ENCODE peak calls at places on chromosomes 16 and 17, in nine cellular contexts. C is psoas muscle, S is astrocyte of the spinal cord, T is NB4, L is mammary epithelial cell, O is tibial artery, E is Peyer's patch, P is MCF 10A, H is fibroblast of lung. Z is an unnamed sample.

GRCh38 chr16:7025616-7026190 is 306.9 kb upstream of the RBFOX1 start:
- DNase-seq in C (peak; percentile 74), S (no peak), T (peak; percentile 65), L (no peak), O (no peak), E (peak; percentile 71), P (peak; percentile 6), H (no peak), Z (peak; percentile 85)

GRCh38 chr16:381788-382717 is at the start of gene PGAP6:
- DNase-seq in C (peak; percentile 85), S (no peak), T (peak; percentile 58), L (no peak), O (peak; percentile 86), E (peak; percentile 83), P (peak; percentile 41), H (peak; percentile 49), Z (no peak)

GRCh38 chr17:55432358-55433028 is 10.9 kb upstream of the MMD start:
- DNase-seq in C (no peak), S (no peak), T (no peak), L (peak; percentile 65), O (no peak), E (no peak), P (no peak), H (no peak), Z (no peak)

GRCh38 chr16:30351586-30352419 is 3.3 kb downstream of the CD2BP2 start:
- DNase-seq in C (peak; percentile 92), S (peak; percentile 93), T (no peak), L (peak; percentile 37), O (peak; percentile 93), E (peak; percentile 67), P (peak; percentile 98), H (peak; percentile 96), Z (no peak)

GRCh38 chr17:35788504-35788998 is 6.9 kb downstream of the MMP28 start:
- DNase-seq in C (no peak), S (peak; percentile 89), T (no peak), L (peak; percentile 98), O (peak; percentile 64), E (no peak), P (peak; percentile 95), H (peak; percentile 94), Z (no peak)

GRCh38 chr17:61400058-61400785 is 579 bp downstream of the TBX2 start:
- DNase-seq in C (no peak), S (no peak), T (no peak), L (peak; percentile 27), O (peak; percentile 70), E (no peak), P (peak; percentile 43), H (peak; percentile 58), Z (no peak)

GRCh38 chr17:31856750-31857149 is 2.3 kb downstream of the COPRS start:
- DNase-seq in C (no peak), S (no peak), T (no peak), L (no peak), O (no peak), E (no peak), P (no peak), H (no peak), Z (no peak)

GRCh38 chr17:61312406-61313295 is 87.0 kb upstream of the TBX2 start:
- DNase-seq in C (no peak), S (no peak), T (no peak), L (no peak), O (no peak), E (no peak), P (no peak), H (no peak), Z (no peak)

GRCh38 chr16:72637306-72637705 is 410.6 kb downstream of the ZFHX3 start:
- DNase-seq in C (no peak), S (peak; percentile 58), T (no peak), L (peak; percentile 70), O (no peak), E (no peak), P (peak; percentile 87), H (peak; percentile 79), Z (no peak)

GRCh38 chr17:5587431-5588032 is 3.2 kb upstream of the NLRP1 start:
- DNase-seq in C (no peak), S (peak; percentile 74), T (peak; percentile 72), L (peak; percentile 62), O (no peak), E (peak; percentile 77), P (peak; percentile 89), H (peak; percentile 83), Z (no peak)

GRCh38 chr16:20918486-20919239 is 18.1 kb downstream of the LYRM1 start:
- DNase-seq in C (peak; percentile 75), S (peak; percentile 76), T (no peak), L (peak; percentile 47), O (no peak), E (no peak), P (peak; percentile 77), H (peak; percentile 81), Z (no peak)

DNA sequence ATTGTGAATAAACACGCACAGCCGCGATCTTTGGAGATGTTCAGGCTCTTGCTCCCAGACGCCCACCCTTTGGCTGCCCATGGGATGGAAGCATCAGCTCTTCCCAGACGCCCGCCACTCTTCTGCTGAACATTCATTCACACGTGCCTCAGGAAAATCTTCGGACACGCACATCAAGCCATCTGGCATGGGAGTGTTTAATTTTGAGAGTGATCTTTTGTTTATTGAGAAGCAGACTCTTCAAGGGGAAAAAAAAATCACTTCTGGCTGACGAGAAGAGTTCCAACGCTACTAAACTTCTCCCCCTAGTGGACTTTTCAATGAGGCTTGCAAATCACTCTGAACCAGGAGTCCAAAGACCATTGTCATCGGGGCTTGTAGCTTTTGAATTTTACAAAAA is 62.0 kb upstream of the NUDT7 start:
- DNase-seq in C (no peak), S (peak; percentile 60), T (peak; percentile 24), L (peak; percentile 33), O (no peak), E (no peak), P (peak; percentile 53), H (peak; percentile 73), Z (no peak)
- TF ChIP-seq CTCF in C (peak; percentile 38), S (peak; percentile 82), T (no peak), L (peak; percentile 42), O (peak; percentile 58), E (peak; percentile 20), P (peak; percentile 55), H (peak; percentile 77), Z (peak; percentile 74)

GRCh38 chr17:33052856-33053255 is 61.2 kb downstream of the SPACA3 start:
- DNase-seq in C (no peak), S (no peak), T (no peak), L (peak; percentile 43), O (no peak), E (no peak), P (no peak), H (no peak), Z (no peak)

GRCh38 chr17:33053641-33054040 is 62.0 kb downstream of the SPACA3 start:
- DNase-seq in C (no peak), S (no peak), T (no peak), L (no peak), O (no peak), E (no peak), P (no peak), H (no peak), Z (no peak)

GRCh38 chr17:33050611-33051140 is 59.0 kb downstream of the SPACA3 start:
- DNase-seq in C (no peak), S (no peak), T (no peak), L (no peak), O (no peak), E (no peak), P (no peak), H (no peak), Z (no peak)

GRCh38 chr17:33046361-33047255 is 55.0 kb downstream of the SPACA3 start:
- DNase-seq in C (no peak), S (no peak), T (no peak), L (no peak), O (no peak), E (no peak), P (no peak), H (no peak), Z (no peak)

GRCh38 chr17:33049781-33050414 is 58.3 kb downstream of the SPACA3 start:
- DNase-seq in C (no peak), S (peak; percentile 11), T (peak; percentile 46), L (no peak), O (no peak), E (peak; percentile 80), P (peak; percentile 79), H (peak; percentile 57), Z (no peak)
- TF ChIP-seq CTCF in C (peak; percentile 36), S (peak; percentile 92), T (peak; percentile 96), L (peak; percentile 93), O (peak; percentile 57), E (peak; percentile 67), P (peak; percentile 84), H (peak; percentile 98), Z (peak; percentile 87)

GRCh38 chr16:15820837-15821236 is 36.0 kb downstream of the MYH11 start:
- DNase-seq in C (no peak), S (no peak), T (no peak), L (no peak), O (peak; percentile 53), E (no peak), P (no peak), H (no peak), Z (no peak)
- TF ChIP-seq CTCF in C (no peak), S (no peak), T (no peak), L (no peak), O (no peak), E (no peak), P (no peak), H (no peak), Z (no peak)

GRCh38 chr17:2481760-2482159 is 29.9 kb downstream of the METTL16 start:
- DNase-seq in C (no peak), S (no peak), T (no peak), L (no peak), O (no peak), E (no peak), P (no peak), H (no peak), Z (no peak)
- TF ChIP-seq CTCF in C (no peak), S (no peak), T (no peak), L (no peak), O (no peak), E (no peak), P (no peak), H (no peak), Z (no peak)

GRCh38 chr16:35570946-35571345 is 2111.5 kb downstream of the TP53TG3F start:
- DNase-seq in C (no peak), S (no peak), T (peak; percentile 42), L (no peak), O (no peak), E (no peak), P (no peak), H (no peak), Z (no peak)

GRCh38 chr16:35574454-35575431 is 2115.3 kb downstream of the TP53TG3F start:
- DNase-seq in C (no peak), S (no peak), T (no peak), L (no peak), O (no peak), E (no peak), P (no peak), H (no peak), Z (no peak)

GRCh38 chr16:35574011-35574410 is 2114.6 kb downstream of the TP53TG3F start:
- DNase-seq in C (no peak), S (no peak), T (no peak), L (no peak), O (no peak), E (no peak), P (no peak), H (no peak), Z (no peak)

GRCh38 chr16:35573407-35573806 is 2114.0 kb downstream of the TP53TG3F start:
- DNase-seq in C (no peak), S (no peak), T (no peak), L (no peak), O (no peak), E (no peak), P (no peak), H (no peak), Z (no peak)

GRCh38 chr16:35572186-35572585 is 2112.8 kb downstream of the TP53TG3F start:
- DNase-seq in C (no peak), S (no peak), T (no peak), L (no peak), O (no peak), E (no peak), P (no peak), H (no peak), Z (no peak)
- TF ChIP-seq CTCF in C (no peak), S (no peak), T (no peak), L (no peak), O (no peak), E (no peak), P (no peak), H (no peak), Z (no peak)

Z was measured in type B pancreatic cell.